ENCODE peak calls at places on chromosomes 5 and 9, in four cellular contexts. Q is activated B cell treated with CpG ODN at 0.5 μM for 24 hours, U is heart left ventricle, V is chondrocyte. A is an unnamed sample.
A peak's percentile ranks its signal among the peaks of the same experiment; 100 is the strongest.

GRCh38 chr9:115849679-115850412 is 303.7 kb upstream of the PAPPA start:
- DNase-seq in Q (no peak), U (no peak), V (no peak), A (no peak)

GRCh38 chr5:89246252-89246651 is 363.3 kb upstream of the MEF2C start:
- DNase-seq in Q (no peak), U (no peak), V (no peak), A (no peak)

GRCh38 chr5:117494208-117494607 is 919.6 kb upstream of the SEMA6A start:
- DNase-seq in Q (no peak), U (no peak), V (no peak), A (no peak)

GRCh38 chr9:105994970-105995369 is 300.6 kb downstream of the TMEM38B start:
- DNase-seq in Q (no peak), U (no peak), V (no peak), A (no peak)

GRCh38 chr5:32522429-32523143 is 62.8 kb upstream of the SUB1 start:
- DNase-seq in Q (no peak), U (peak; percentile 47), V (no peak), A (no peak)

GRCh38 chr9:278651-279050 is 64.0 kb downstream of the DOCK8 start:
- DNase-seq in Q (no peak), U (no peak), V (no peak), A (no peak)

GRCh38 chr5:120463991-120464626 is at the start of gene PRR16:
- DNase-seq in Q (peak; percentile 47), U (peak; percentile 66), V (peak; percentile 83), A (no peak)

GRCh38 chr9:134642385-134643181 is 980 bp downstream of the COL5A1 start:
- DNase-seq in Q (no peak), U (peak; percentile 65), V (no peak), A (no peak)

GRCh38 chr5:117547192-117547591 is 972.6 kb upstream of the SEMA6A start:
- DNase-seq in Q (no peak), U (no peak), V (no peak), A (no peak)

GRCh38 chr5:132491368-132492364 is 1.1 kb upstream of the IRF1 start:
- DNase-seq in Q (no peak), U (no peak), V (no peak), A (no peak)

GRCh38 chr9:91042541-91042940 is 240.9 kb downstream of the SYK start:
- DNase-seq in Q (no peak), U (no peak), V (no peak), A (no peak)

GRCh38 chr5:156201793-156202388 is 125.1 kb upstream of the SGCD start:
- DNase-seq in Q (no peak), U (peak; percentile 46), V (no peak), A (no peak)

GRCh38 chr5:168262042-168262743 is 29.3 kb upstream of the WWC1 start:
- DNase-seq in Q (no peak), U (no peak), V (no peak), A (no peak)

GRCh38 chr9:132993511-132993939 is 15.0 kb downstream of the GFI1B start:
- DNase-seq in Q (no peak), U (no peak), V (peak; percentile 39), A (no peak)

GRCh38 chr9:105993051-105993854 is 298.9 kb downstream of the TMEM38B start:
- DNase-seq in Q (no peak), U (no peak), V (no peak), A (no peak)

GRCh38 chr5:6419340-6419852 is 29.3 kb upstream of the UBE2QL1 start:
- DNase-seq in Q (no peak), U (no peak), V (no peak), A (no peak)

GRCh38 chr5:146560205-146560812 is 44.3 kb upstream of the GPR151 start:
- DNase-seq in Q (no peak), U (no peak), V (no peak), A (no peak)

GRCh38 chr5:154753792-154754191 is 1.4 kb upstream of the LARP1 start:
- DNase-seq in Q (no peak), U (peak; percentile 80), V (no peak), A (no peak)

GRCh38 chr5:180328296-180329137 is 24.6 kb downstream of the GFPT2 start:
- DNase-seq in Q (peak; percentile 70), U (peak; percentile 77), V (no peak), A (peak; percentile 83)

GRCh38 chr9:31996331-31996730 is 388.1 kb upstream of the ACO1 start:
- DNase-seq in Q (no peak), U (no peak), V (no peak), A (no peak)

GRCh38 chr5:135246923-135247795 is 151.9 kb downstream of the MACROH2A1 start:
- DNase-seq in Q (no peak), U (no peak), V (peak; percentile 76), A (no peak)

GRCh38 chr9:127968717-127969383 is 11.9 kb downstream of the EEIG1 start:
- DNase-seq in Q (no peak), U (peak; percentile 84), V (no peak), A (no peak)

GRCh38 chr5:54986269-54986654 is 869 bp upstream of the ESM1 start:
- DNase-seq in Q (no peak), U (no peak), V (no peak), A (no peak)

GRCh38 chr5:141608046-141608445 is 10.8 kb downstream of the DIAPH1 start:
- DNase-seq in Q (no peak), U (no peak), V (no peak), A (no peak)

GRCh38 chr5:136511046-136511445 is 145.7 kb upstream of the TRPC7 start:
- DNase-seq in Q (no peak), U (no peak), V (no peak), A (no peak)

GRCh38 chr9:8734760-8735159 is 935.2 kb upstream of the DMAC1 start:
- DNase-seq in Q (no peak), U (no peak), V (no peak), A (no peak)

GRCh38 chr5:14107536-14107935 is 35.6 kb upstream of the TRIO start:
- DNase-seq in Q (no peak), U (no peak), V (no peak), A (no peak)

GRCh38 chr9:78671785-78672184 is 374.9 kb downstream of the PSAT1 start:
- DNase-seq in Q (no peak), U (no peak), V (no peak), A (no peak)

GRCh38 chr9:87498046-87498815 is 564 bp downstream of the DAPK1 start:
- DNase-seq in Q (no peak), U (no peak), V (no peak), A (no peak)

DNA sequence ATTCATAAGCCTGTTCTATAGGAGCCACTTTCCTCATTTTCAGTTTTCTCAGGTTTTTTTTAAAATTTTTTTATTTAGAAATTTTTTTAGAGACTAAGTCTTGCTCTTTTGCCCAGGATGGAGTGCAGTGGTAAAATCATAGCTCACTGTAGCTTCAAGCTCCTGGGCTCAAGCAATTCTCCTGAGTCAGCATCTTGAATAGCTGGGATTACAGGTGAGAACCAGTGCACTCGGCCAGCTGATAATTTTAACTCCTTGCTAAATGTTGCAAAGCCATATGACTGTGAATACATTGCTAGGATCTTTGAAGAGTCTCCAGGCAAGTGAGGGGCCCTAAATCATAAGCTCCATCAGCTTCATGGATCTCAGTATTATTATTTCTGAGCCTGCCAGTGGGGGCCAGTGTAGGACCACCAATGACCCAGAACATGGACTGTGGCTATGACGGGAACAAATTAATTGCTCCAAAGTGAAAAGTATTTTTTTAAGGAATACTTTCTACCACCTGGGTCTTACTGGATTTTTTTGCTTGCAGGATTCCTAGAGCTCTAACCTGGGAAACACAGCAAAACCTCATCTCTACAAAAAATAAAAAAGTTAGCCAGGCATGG is 5.7 kb upstream of the GAPVD1 start:
- DNase-seq in Q (no peak), U (no peak), V (no peak), A (peak; percentile 32)
- TF ChIP-seq CTCF in Q (no peak), U (no peak), V (peak; percentile 77), A (peak; percentile 74)

GRCh38 chr9:70901741-70902140 is 219.7 kb downstream of the TRPM3 start:
- DNase-seq in Q (no peak), U (no peak), V (no peak), A (no peak)

GRCh38 chr9:70902171-70902570 is 219.2 kb downstream of the TRPM3 start:
- DNase-seq in Q (no peak), U (no peak), V (no peak), A (no peak)

GRCh38 chr9:70901013-70901412 is 220.4 kb downstream of the TRPM3 start:
- DNase-seq in Q (no peak), U (no peak), V (no peak), A (no peak)

DNA sequence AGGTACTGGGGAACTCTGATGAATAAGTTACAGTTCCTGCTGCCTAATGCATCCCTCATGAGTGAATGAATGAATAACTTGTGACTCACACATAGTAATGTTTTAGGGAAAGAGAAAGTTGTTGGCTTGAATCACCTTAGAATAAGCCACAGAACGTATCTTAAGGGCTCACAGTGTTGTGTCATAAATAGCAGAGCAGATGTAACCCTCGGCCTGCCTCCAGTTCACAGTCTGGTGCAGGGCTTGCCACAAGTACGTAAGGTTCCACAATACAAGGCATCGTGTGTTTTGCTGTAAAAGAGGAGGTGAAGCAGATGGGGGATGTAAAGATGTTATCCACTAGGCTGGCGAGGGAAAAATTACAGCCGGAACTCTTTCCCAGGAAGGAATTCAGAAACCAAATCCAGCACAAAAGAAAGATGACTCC is 218.7 kb downstream of the TRPM3 start:
- DNase-seq in Q (no peak), U (peak; percentile 49), V (no peak), A (no peak)
- TF ChIP-seq CTCF in Q (no peak), U (no peak), V (no peak), A (no peak)

GRCh38 chr5:95609711-95610110 is 10.2 kb upstream of the GPR150 start:
- DNase-seq in Q (no peak), U (no peak), V (no peak), A (no peak)

GRCh38 chr5:95606419-95606818 is 13.5 kb upstream of the GPR150 start:
- DNase-seq in Q (no peak), U (no peak), V (no peak), A (no peak)

GRCh38 chr5:95600557-95600956 is 19.3 kb upstream of the GPR150 start:
- DNase-seq in Q (no peak), U (no peak), V (no peak), A (no peak)

GRCh38 chr5:95610546-95610945 is 9.3 kb upstream of the GPR150 start:
- DNase-seq in Q (no peak), U (no peak), V (no peak), A (no peak)

DNA sequence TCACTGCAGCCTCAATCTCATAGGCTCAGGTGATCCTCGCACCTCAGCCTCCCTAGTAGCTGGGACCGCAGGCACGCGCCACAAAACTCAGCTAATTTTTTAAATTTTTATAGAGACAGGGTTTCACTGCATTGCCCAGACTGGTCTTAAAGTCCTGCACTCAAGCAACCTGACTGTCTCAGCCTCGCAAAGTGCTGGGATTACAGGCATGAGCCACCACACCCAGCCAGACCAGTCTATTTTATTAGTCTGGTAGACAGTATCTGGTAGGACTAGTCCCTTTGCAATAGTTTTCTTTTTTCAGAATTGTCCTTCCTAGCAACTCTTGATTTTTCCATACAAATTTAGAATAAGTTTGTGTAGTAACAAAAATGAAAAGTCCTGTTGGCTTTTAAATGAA is 14.1 kb upstream of the GPR150 start:
- DNase-seq in Q (no peak), U (no peak), V (no peak), A (no peak)
- TF ChIP-seq CTCF in Q (no peak), U (no peak), V (no peak), A (no peak)

GRCh38 chr5:157345067-157345466 is 79.1 kb downstream of the CYFIP2 start:
- DNase-seq in Q (no peak), U (no peak), V (no peak), A (no peak)

GRCh38 chr5:157343842-157344790 is 78.2 kb downstream of the CYFIP2 start:
- DNase-seq in Q (no peak), U (peak; percentile 50), V (no peak), A (no peak)

GRCh38 chr5:157339409-157339808 is 73.5 kb downstream of the CYFIP2 start:
- DNase-seq in Q (no peak), U (no peak), V (no peak), A (no peak)

GRCh38 chr5:157345485-157345884 is 79.6 kb downstream of the CYFIP2 start:
- DNase-seq in Q (no peak), U (no peak), V (no peak), A (no peak)

GRCh38 chr5:157342822-157343402 is 77.0 kb downstream of the CYFIP2 start:
- DNase-seq in Q (peak; percentile 27), U (peak; percentile 41), V (no peak), A (peak; percentile 40)
- TF ChIP-seq CTCF in Q (no peak), U (peak; percentile 40), V (peak; percentile 74), A (peak; percentile 78)